ENCODE peak calls at places on chromosomes 12 and 14, in five cellular contexts. One of them, this sample, is unnamed.

GRCh38 chr12:2266666-2267623 is 214.2 kb downstream of the CACNA1C start:
- DNase-seq in A549: no peak
- DNase-seq in GM12878: no peak
- DNase-seq in H1: no peak
- DNase-seq in HepG2: peak
- DNase-seq in this sample: no peak

GRCh38 chr12:63508543-63508942 is 159.8 kb downstream of the DPY19L2 start:
- DNase-seq in GM12878: no peak
- DNase-seq in A549: no peak
- DNase-seq in HepG2: no peak
- DNase-seq in H1: no peak
- DNase-seq in this sample: no peak

GRCh38 chr14:69573841-69574265 is 818 bp downstream of the CCDC177 start:
- DNase-seq in H1: no peak
- DNase-seq in HepG2: no peak
- DNase-seq in GM12878: no peak
- DNase-seq in A549: no peak
- DNase-seq in this sample: no peak

GRCh38 chr12:79183003-79183402 is 318.4 kb downstream of the SYT1 start:
- DNase-seq in GM12878: no peak
- DNase-seq in H1: no peak
- DNase-seq in HepG2: no peak
- DNase-seq in A549: no peak
- DNase-seq in this sample: no peak

GRCh38 chr14:102362084-102362483 is 606 bp downstream of the CINP start:
- DNase-seq in A549: peak
- DNase-seq in H1: no peak
- DNase-seq in HepG2: no peak
- DNase-seq in GM12878: peak
- DNase-seq in this sample: peak

GRCh38 chr12:117377758-117378157 is 16.3 kb upstream of the NOS1 start:
- DNase-seq in GM12878: no peak
- DNase-seq in A549: no peak
- DNase-seq in HepG2: no peak
- DNase-seq in H1: no peak
- DNase-seq in this sample: peak

GRCh38 chr12:27303139-27304111 is 29.2 kb upstream of the BMAL2 start:
- DNase-seq in HepG2: no peak
- DNase-seq in H1: no peak
- DNase-seq in GM12878: no peak
- DNase-seq in A549: no peak
- DNase-seq in this sample: no peak

GRCh38 chr14:50944647-50945413 is 547 bp upstream of the PYGL start:
- DNase-seq in H1: no peak
- DNase-seq in HepG2: peak
- DNase-seq in GM12878: no peak
- DNase-seq in A549: peak
- DNase-seq in this sample: no peak

GRCh38 chr14:66923251-66923650 is 266.0 kb upstream of the GARIN2 start:
- DNase-seq in A549: no peak
- DNase-seq in HepG2: no peak
- DNase-seq in GM12878: no peak
- DNase-seq in H1: no peak
- DNase-seq in this sample: no peak

GRCh38 chr12:57632898-57633825 is at the start of gene B4GALNT1:
- DNase-seq in GM12878: no peak
- DNase-seq in HepG2: no peak
- DNase-seq in H1: no peak
- DNase-seq in A549: peak
- DNase-seq in this sample: peak
- H3K4me3 ChIP-seq in GM12878: peak
- H3K4me3 ChIP-seq in HepG2: peak
- H3K4me3 ChIP-seq in H1: peak
- H3K4me3 ChIP-seq in A549: peak
- H3K4me3 ChIP-seq in this sample: peak

GRCh38 chr14:80475074-80475473 is 263.8 kb upstream of the DIO2 start:
- DNase-seq in HepG2: no peak
- DNase-seq in H1: no peak
- DNase-seq in A549: no peak
- DNase-seq in GM12878: no peak
- DNase-seq in this sample: no peak
- TF ChIP-seq HDAC2 in HepG2: no peak
- TF ChIP-seq HDAC2 in H1: no peak
- TF ChIP-seq HDAC2 in A549: no peak
- TF ChIP-seq HDAC2 in GM12878: no peak
- TF ChIP-seq HDAC2 in this sample: no peak

GRCh38 chr12:111753144-111753881 is 13.4 kb upstream of the ALDH2 start:
- DNase-seq in HepG2: peak
- DNase-seq in A549: peak
- DNase-seq in GM12878: no peak
- DNase-seq in H1: no peak
- DNase-seq in this sample: peak
- TF ChIP-seq RFX5 in HepG2: no peak
- TF ChIP-seq RFX5 in A549: no peak
- TF ChIP-seq RFX5 in GM12878: no peak
- TF ChIP-seq RFX5 in H1: no peak
- TF ChIP-seq RFX5 in this sample: no peak

DNA sequence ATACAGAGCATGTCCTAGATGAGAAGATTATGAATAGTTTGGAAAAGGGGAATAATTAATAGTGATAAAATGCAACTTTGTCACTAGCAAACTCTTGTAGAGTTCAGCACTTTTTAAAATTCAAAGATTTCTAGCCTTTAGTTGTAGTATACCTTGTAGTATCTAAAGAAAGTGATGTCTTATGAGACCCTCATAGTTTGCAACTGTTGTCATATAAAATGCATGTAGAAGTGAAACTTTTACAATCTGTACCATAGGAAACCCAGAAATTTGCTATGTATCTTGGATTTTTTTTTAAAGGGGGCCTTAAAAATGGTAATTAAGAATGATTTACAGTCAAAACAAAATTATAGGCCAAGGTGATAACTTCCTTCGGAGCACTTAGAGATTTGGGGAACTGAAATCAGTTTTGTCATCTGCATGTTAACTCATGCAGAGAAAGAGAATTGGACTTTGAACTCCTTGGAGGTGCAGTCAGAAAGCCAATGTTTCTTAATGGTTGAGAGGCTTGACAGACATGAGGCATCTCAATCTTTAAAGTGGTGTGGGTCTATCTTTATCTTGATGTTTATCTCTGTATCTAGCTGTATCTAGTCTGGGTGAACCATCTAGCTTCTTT is 1.3 kb downstream of the LRRK2 start:
- DNase-seq in H1: no peak
- DNase-seq in GM12878: peak
- DNase-seq in A549: no peak
- DNase-seq in HepG2: no peak
- DNase-seq in this sample: no peak
- H3K4me3 ChIP-seq in H1: no peak
- H3K4me3 ChIP-seq in GM12878: peak
- H3K4me3 ChIP-seq in A549: peak
- H3K4me3 ChIP-seq in HepG2: no peak
- H3K4me3 ChIP-seq in this sample: no peak

GRCh38 chr12:109305547-109305946 is 3.5 kb downstream of the FOXN4 start:
- DNase-seq in H1: no peak
- DNase-seq in GM12878: no peak
- DNase-seq in HepG2: no peak
- DNase-seq in A549: no peak
- DNase-seq in this sample: no peak

GRCh38 chr12:109310247-109311125 is 1.4 kb upstream of the FOXN4 start:
- DNase-seq in GM12878: no peak
- DNase-seq in HepG2: no peak
- DNase-seq in A549: no peak
- DNase-seq in H1: no peak
- DNase-seq in this sample: peak

GRCh38 chr12:109308534-109309440 is at the start of gene FOXN4:
- DNase-seq in A549: peak
- DNase-seq in H1: no peak
- DNase-seq in HepG2: no peak
- DNase-seq in GM12878: no peak
- DNase-seq in this sample: no peak

GRCh38 chr12:109307051-109307450 is 2.0 kb downstream of the FOXN4 start:
- DNase-seq in H1: no peak
- DNase-seq in HepG2: peak
- DNase-seq in A549: no peak
- DNase-seq in GM12878: no peak
- DNase-seq in this sample: no peak

GRCh38 chr12:109309441-109310246 is 560 bp upstream of the FOXN4 start:
- DNase-seq in H1: no peak
- DNase-seq in HepG2: no peak
- DNase-seq in GM12878: no peak
- DNase-seq in A549: no peak
- DNase-seq in this sample: no peak
- TF ChIP-seq HDAC2 in H1: no peak
- TF ChIP-seq HDAC2 in HepG2: no peak
- TF ChIP-seq HDAC2 in GM12878: no peak
- TF ChIP-seq HDAC2 in A549: no peak
- TF ChIP-seq HDAC2 in this sample: no peak

GRCh38 chr12:31315089-31315725 is 10.7 kb downstream of the SINHCAF start:
- DNase-seq in HepG2: no peak
- DNase-seq in A549: no peak
- DNase-seq in H1: no peak
- DNase-seq in GM12878: no peak
- DNase-seq in this sample: no peak
- TF ChIP-seq RFX5 in HepG2: no peak
- TF ChIP-seq RFX5 in A549: no peak
- TF ChIP-seq RFX5 in H1: no peak
- TF ChIP-seq RFX5 in GM12878: no peak
- TF ChIP-seq RFX5 in this sample: no peak

DNA sequence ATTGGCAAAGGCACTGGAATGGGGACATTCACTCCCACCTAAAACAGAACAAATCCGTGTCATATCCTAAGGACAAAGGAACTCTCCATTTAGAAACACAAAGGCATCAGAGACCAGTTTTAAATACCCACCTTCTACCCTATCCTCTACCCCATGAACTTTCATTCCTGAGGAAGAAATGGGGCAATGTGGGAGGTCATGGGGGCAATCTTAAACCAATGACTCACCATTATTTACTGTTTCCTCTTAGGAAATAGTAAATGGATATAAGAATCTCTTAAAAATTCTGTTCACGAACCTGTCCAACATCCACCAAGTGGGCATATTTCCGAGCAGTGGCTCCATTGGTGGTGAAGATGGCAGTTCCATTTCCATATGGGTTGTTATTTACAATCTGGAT is 19.4 kb downstream of the ALDH6A1 start:
- DNase-seq in H1: no peak
- DNase-seq in GM12878: no peak
- DNase-seq in A549: no peak
- DNase-seq in HepG2: no peak
- DNase-seq in this sample: no peak
- H3K4me3 ChIP-seq in H1: no peak
- H3K4me3 ChIP-seq in GM12878: no peak
- H3K4me3 ChIP-seq in A549: no peak
- H3K4me3 ChIP-seq in HepG2: no peak
- H3K4me3 ChIP-seq in this sample: no peak

DNA sequence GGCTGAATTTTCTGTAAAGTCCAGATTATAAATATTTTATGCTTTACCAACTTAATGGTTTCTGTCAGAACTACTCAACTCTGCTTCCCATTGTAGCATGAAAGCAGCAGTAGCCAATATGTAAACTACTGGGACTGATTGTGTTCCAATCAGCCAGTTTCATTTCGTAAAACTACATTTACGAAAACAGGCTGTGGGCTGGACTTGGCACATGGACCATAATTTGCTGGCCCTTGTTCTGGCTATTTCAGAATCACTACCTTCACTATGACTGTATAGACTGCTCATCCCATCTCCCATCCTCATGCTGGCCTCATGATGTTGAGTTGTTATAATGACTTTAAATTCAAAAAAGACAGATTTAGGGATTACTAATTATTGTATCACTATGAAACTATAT is 38.7 kb downstream of the FAR2 start:
- DNase-seq in H1: no peak
- DNase-seq in A549: no peak
- DNase-seq in HepG2: no peak
- DNase-seq in GM12878: no peak
- DNase-seq in this sample: no peak
- TF ChIP-seq HDAC2 in H1: no peak
- TF ChIP-seq HDAC2 in A549: no peak
- TF ChIP-seq HDAC2 in HepG2: no peak
- TF ChIP-seq HDAC2 in GM12878: no peak
- TF ChIP-seq HDAC2 in this sample: no peak

GRCh38 chr14:76564471-76565119 is 188.7 kb downstream of the ESRRB start:
- DNase-seq in A549: peak
- DNase-seq in HepG2: no peak
- DNase-seq in GM12878: no peak
- DNase-seq in H1: no peak
- DNase-seq in this sample: peak

DNA sequence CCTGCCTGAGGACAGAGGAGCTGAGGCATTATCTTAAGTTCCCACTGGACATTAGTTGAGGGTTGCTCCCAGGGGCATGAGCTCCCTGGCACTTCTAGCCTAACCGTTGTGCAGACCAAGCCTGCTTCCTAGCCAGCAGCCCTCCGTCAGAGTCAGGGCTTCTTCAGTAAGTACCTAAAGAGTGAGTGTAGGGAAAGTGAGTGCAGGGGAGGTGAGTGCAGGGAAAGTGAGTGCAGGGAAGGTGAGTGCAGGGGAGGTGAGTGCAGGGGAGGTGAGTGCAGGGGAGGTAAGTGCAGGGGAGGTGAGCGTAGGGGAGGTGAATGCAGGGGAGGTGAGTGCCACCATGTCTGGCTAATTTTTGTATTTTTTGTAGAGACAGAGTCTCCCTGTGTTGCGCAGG is 190.5 kb downstream of the ESRRB start:
- DNase-seq in HepG2: no peak
- DNase-seq in A549: no peak
- DNase-seq in GM12878: no peak
- DNase-seq in H1: no peak
- DNase-seq in this sample: no peak
- TF ChIP-seq RFX5 in HepG2: no peak
- TF ChIP-seq RFX5 in A549: no peak
- TF ChIP-seq RFX5 in GM12878: no peak
- TF ChIP-seq RFX5 in H1: no peak
- TF ChIP-seq RFX5 in this sample: no peak

This sample was measured in K562.